ENCODE peak calls at places on chromosomes 6 and 20, in nine cellular contexts. One of them, this sample, is unnamed.
A peak's percentile ranks its signal among the peaks of the same experiment; 100 is the strongest.

GRCh38 chr6:26597821-26598220 is 1.1 kb downstream of the ABT1 start:
- DNase-seq in adrenal gland: no peak
- DNase-seq in A549: no peak
- DNase-seq in uterus: no peak
- DNase-seq in vagina: no peak
- DNase-seq in stomach: no peak
- DNase-seq in IMR-90: no peak
- DNase-seq in GM12878: no peak
- DNase-seq in GM12891: no peak
- DNase-seq in this sample: no peak

GRCh38 chr20:11267762-11268335 is 594.0 kb upstream of the JAG1 start:
- DNase-seq in adrenal gland: no peak
- DNase-seq in A549: no peak
- DNase-seq in uterus: no peak
- DNase-seq in vagina: no peak
- DNase-seq in stomach: no peak
- DNase-seq in IMR-90: no peak
- DNase-seq in GM12878: no peak
- DNase-seq in GM12891: no peak
- DNase-seq in this sample: no peak

GRCh38 chr6:137323860-137324259 is 104.7 kb upstream of the IFNGR1 start:
- DNase-seq in adrenal gland: no peak
- DNase-seq in A549: no peak
- DNase-seq in uterus: no peak
- DNase-seq in vagina: no peak
- DNase-seq in stomach: no peak
- DNase-seq in IMR-90: no peak
- DNase-seq in GM12878: no peak
- DNase-seq in GM12891: no peak
- DNase-seq in this sample: no peak

GRCh38 chr6:35297541-35298481 is at the start of gene DEF6:
- DNase-seq in adrenal gland: peak; percentile 58
- DNase-seq in A549: no peak
- DNase-seq in uterus: peak; percentile 68
- DNase-seq in vagina: no peak
- DNase-seq in stomach: peak; percentile 92
- DNase-seq in IMR-90: peak; percentile 82
- DNase-seq in GM12878: peak; percentile 72
- DNase-seq in GM12891: peak; percentile 90
- DNase-seq in this sample: peak; percentile 84

GRCh38 chr6:53641348-53641747 is 24.2 kb downstream of the KLHL31 start:
- DNase-seq in adrenal gland: no peak
- DNase-seq in A549: no peak
- DNase-seq in uterus: no peak
- DNase-seq in vagina: no peak
- DNase-seq in stomach: no peak
- DNase-seq in IMR-90: no peak
- DNase-seq in GM12878: no peak
- DNase-seq in GM12891: no peak
- DNase-seq in this sample: no peak

GRCh38 chr6:56408976-56409375 is 161.6 kb upstream of the COL21A1 start:
- DNase-seq in adrenal gland: no peak
- DNase-seq in A549: no peak
- DNase-seq in uterus: no peak
- DNase-seq in vagina: no peak
- DNase-seq in stomach: no peak
- DNase-seq in IMR-90: no peak
- DNase-seq in GM12878: no peak
- DNase-seq in GM12891: no peak
- DNase-seq in this sample: no peak

GRCh38 chr6:143694560-143694959 is 16.8 kb downstream of the PHACTR2 start:
- DNase-seq in adrenal gland: no peak
- DNase-seq in A549: no peak
- DNase-seq in uterus: no peak
- DNase-seq in vagina: no peak
- DNase-seq in stomach: no peak
- DNase-seq in IMR-90: peak; percentile 45
- DNase-seq in GM12878: no peak
- DNase-seq in GM12891: no peak
- DNase-seq in this sample: no peak

GRCh38 chr20:13205402-13205801 is 15.7 kb upstream of the ISM1 start:
- DNase-seq in adrenal gland: no peak
- DNase-seq in A549: no peak
- DNase-seq in uterus: no peak
- DNase-seq in vagina: no peak
- DNase-seq in stomach: no peak
- DNase-seq in IMR-90: no peak
- DNase-seq in GM12878: no peak
- DNase-seq in GM12891: no peak
- DNase-seq in this sample: no peak

GRCh38 chr6:36627801-36628246 is 33.7 kb downstream of the SRSF3 start:
- DNase-seq in adrenal gland: peak; percentile 87
- DNase-seq in A549: no peak
- DNase-seq in uterus: peak; percentile 84
- DNase-seq in vagina: no peak
- DNase-seq in stomach: peak; percentile 80
- DNase-seq in IMR-90: peak; percentile 91
- DNase-seq in GM12878: no peak
- DNase-seq in GM12891: no peak
- DNase-seq in this sample: peak; percentile 71

GRCh38 chr6:145070791-145071190 is 664.5 kb downstream of the EPM2A start:
- DNase-seq in adrenal gland: no peak
- DNase-seq in A549: no peak
- DNase-seq in uterus: no peak
- DNase-seq in vagina: no peak
- DNase-seq in stomach: no peak
- DNase-seq in IMR-90: peak; percentile 83
- DNase-seq in GM12878: no peak
- DNase-seq in GM12891: no peak
- DNase-seq in this sample: no peak

GRCh38 chr20:50456452-50457324 is 53.5 kb upstream of the PTPN1 start:
- DNase-seq in adrenal gland: no peak
- DNase-seq in A549: no peak
- DNase-seq in uterus: no peak
- DNase-seq in vagina: no peak
- DNase-seq in stomach: no peak
- DNase-seq in IMR-90: no peak
- DNase-seq in GM12878: no peak
- DNase-seq in GM12891: no peak
- DNase-seq in this sample: no peak

GRCh38 chr20:2871111-2871465 is 2.2 kb upstream of the PTPRA start:
- DNase-seq in adrenal gland: no peak
- DNase-seq in A549: no peak
- DNase-seq in uterus: no peak
- DNase-seq in vagina: no peak
- DNase-seq in stomach: no peak
- DNase-seq in IMR-90: peak; percentile 16
- DNase-seq in GM12878: no peak
- DNase-seq in GM12891: no peak
- DNase-seq in this sample: no peak

GRCh38 chr6:145789443-145789842 is 25.2 kb downstream of the FBXO30 start:
- DNase-seq in adrenal gland: no peak
- DNase-seq in A549: no peak
- DNase-seq in uterus: no peak
- DNase-seq in vagina: no peak
- DNase-seq in stomach: no peak
- DNase-seq in IMR-90: peak; percentile 41
- DNase-seq in GM12878: no peak
- DNase-seq in GM12891: no peak
- DNase-seq in this sample: no peak

DNA sequence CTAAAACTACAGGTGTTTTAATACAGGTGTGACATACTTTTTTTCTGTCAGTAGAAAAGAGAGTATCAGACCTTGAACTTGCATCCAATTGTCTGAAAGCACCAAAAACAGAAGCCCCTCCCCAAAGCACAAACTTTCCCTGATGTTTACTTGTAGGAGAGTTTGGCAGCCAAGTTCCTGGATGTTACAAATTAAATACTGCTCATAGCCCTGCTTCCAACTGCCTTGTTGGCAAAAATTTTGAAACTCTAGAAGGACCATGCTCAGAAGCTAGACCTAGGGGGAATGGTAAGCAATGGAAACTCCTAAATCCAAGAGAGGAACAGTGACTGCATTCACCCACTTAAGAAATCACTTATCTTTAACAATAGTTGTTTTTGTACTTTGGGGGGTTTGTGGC is 17.0 kb upstream of the ARG1 start:
- DNase-seq in adrenal gland: no peak
- DNase-seq in A549: no peak
- DNase-seq in uterus: no peak
- DNase-seq in vagina: no peak
- DNase-seq in stomach: no peak
- DNase-seq in IMR-90: no peak
- DNase-seq in GM12878: no peak
- DNase-seq in GM12891: no peak
- DNase-seq in this sample: no peak
- TF ChIP-seq POLR2A in adrenal gland: no peak
- TF ChIP-seq POLR2A in A549: no peak
- TF ChIP-seq POLR2A in uterus: no peak
- TF ChIP-seq POLR2A in vagina: no peak
- TF ChIP-seq POLR2A in stomach: no peak
- TF ChIP-seq POLR2A in IMR-90: no peak
- TF ChIP-seq POLR2A in GM12878: no peak
- TF ChIP-seq POLR2A in GM12891: no peak
- TF ChIP-seq POLR2A in this sample: no peak

DNA sequence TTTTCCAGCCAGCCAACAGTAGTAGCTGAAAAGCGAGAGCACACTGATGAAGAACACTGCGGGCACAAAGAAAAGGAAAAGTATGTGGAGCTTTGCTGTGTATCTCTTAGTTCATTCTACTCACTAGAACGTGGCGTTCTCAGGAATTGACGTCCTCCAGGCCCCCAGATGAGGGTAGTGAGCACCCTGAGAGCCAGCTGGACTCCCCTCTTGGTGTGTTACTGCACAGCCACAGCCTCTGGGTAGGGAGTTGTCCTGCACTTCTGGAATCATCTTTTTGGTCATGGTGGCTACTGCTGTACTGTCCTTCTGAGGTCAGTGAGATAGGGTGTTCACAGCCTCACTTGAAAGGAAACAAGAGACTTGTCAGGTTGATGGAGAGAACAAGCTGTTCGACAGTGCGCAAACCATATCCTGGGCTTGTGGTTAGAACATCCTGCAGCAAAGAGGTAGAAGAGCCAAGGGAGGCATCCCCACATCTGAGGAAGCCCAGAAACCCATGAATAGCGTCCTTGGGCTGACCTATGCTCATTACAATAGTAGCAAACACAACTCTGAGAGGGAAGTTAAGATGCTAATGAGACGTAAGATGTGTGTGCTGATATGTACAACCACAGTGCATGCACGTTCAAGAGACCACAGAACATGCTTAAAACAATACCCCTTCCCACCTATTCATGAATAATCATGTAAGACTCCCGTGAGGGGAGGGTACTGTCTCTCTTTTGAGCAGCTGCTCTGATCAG is 14.6 kb upstream of the HLA-F start:
- DNase-seq in adrenal gland: no peak
- DNase-seq in A549: no peak
- DNase-seq in uterus: no peak
- DNase-seq in vagina: no peak
- DNase-seq in stomach: peak; percentile 34
- DNase-seq in IMR-90: no peak
- DNase-seq in GM12878: peak; percentile 43
- DNase-seq in GM12891: no peak
- DNase-seq in this sample: no peak
- TF ChIP-seq POLR2A in adrenal gland: no peak
- TF ChIP-seq POLR2A in A549: no peak
- TF ChIP-seq POLR2A in uterus: no peak
- TF ChIP-seq POLR2A in vagina: no peak
- TF ChIP-seq POLR2A in stomach: no peak
- TF ChIP-seq POLR2A in IMR-90: no peak
- TF ChIP-seq POLR2A in GM12878: no peak
- TF ChIP-seq POLR2A in GM12891: no peak
- TF ChIP-seq POLR2A in this sample: no peak

GRCh38 chr20:56392282-56393132 is at the start of gene CSTF1:
- DNase-seq in adrenal gland: peak; percentile 100
- DNase-seq in A549: peak; percentile 100
- DNase-seq in uterus: peak; percentile 99
- DNase-seq in vagina: peak; percentile 99
- DNase-seq in stomach: peak; percentile 99
- DNase-seq in IMR-90: peak; percentile 100
- DNase-seq in GM12878: peak; percentile 97
- DNase-seq in GM12891: peak; percentile 97
- DNase-seq in this sample: peak; percentile 99

GRCh38 chr20:56393133-56393472 is 658 bp downstream of the CSTF1 start:
- DNase-seq in adrenal gland: no peak
- DNase-seq in A549: no peak
- DNase-seq in uterus: no peak
- DNase-seq in vagina: no peak
- DNase-seq in stomach: no peak
- DNase-seq in IMR-90: no peak
- DNase-seq in GM12878: no peak
- DNase-seq in GM12891: no peak
- DNase-seq in this sample: no peak

GRCh38 chr20:56393653-56394052 is 1.2 kb downstream of the CSTF1 start:
- DNase-seq in adrenal gland: no peak
- DNase-seq in A549: no peak
- DNase-seq in uterus: no peak
- DNase-seq in vagina: no peak
- DNase-seq in stomach: no peak
- DNase-seq in IMR-90: no peak
- DNase-seq in GM12878: no peak
- DNase-seq in GM12891: no peak
- DNase-seq in this sample: no peak

GRCh38 chr20:56391037-56391436 is 978 bp downstream of the AURKA start:
- DNase-seq in adrenal gland: no peak
- DNase-seq in A549: no peak
- DNase-seq in uterus: no peak
- DNase-seq in vagina: no peak
- DNase-seq in stomach: no peak
- DNase-seq in IMR-90: no peak
- DNase-seq in GM12878: no peak
- DNase-seq in GM12891: no peak
- DNase-seq in this sample: no peak

GRCh38 chr20:56391596-56392281 is at the start of gene AURKA:
- DNase-seq in adrenal gland: no peak
- DNase-seq in A549: no peak
- DNase-seq in uterus: no peak
- DNase-seq in vagina: peak; percentile 96
- DNase-seq in stomach: no peak
- DNase-seq in IMR-90: no peak
- DNase-seq in GM12878: no peak
- DNase-seq in GM12891: no peak
- DNase-seq in this sample: no peak
- TF ChIP-seq POLR2A in adrenal gland: peak; percentile 45
- TF ChIP-seq POLR2A in A549: no peak
- TF ChIP-seq POLR2A in uterus: no peak
- TF ChIP-seq POLR2A in vagina: no peak
- TF ChIP-seq POLR2A in stomach: no peak
- TF ChIP-seq POLR2A in IMR-90: peak; percentile 96
- TF ChIP-seq POLR2A in GM12878: peak; percentile 72
- TF ChIP-seq POLR2A in GM12891: peak; percentile 22
- TF ChIP-seq POLR2A in this sample: no peak

DNA sequence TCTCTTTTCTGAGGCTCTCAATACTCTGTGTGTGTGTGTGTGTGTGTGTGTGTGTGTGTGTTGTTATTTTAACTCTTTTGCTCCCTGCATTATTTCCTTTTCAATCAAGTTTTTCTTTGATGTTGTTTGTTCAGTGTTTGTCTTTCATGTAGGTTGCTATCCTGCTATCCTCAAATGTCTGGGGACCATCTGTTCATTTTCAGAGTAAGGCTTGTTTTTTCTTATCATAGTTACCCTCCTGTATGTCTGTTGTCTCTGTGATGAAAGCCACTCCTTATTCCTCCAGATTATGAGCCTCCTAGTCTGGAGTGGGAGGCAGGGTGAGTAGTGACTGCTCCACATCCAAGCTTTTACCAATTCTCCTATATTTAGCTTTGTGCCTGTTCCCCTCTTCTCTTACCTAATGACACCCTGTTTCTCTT is 9.2 kb downstream of the ENPP3 start:
- DNase-seq in adrenal gland: no peak
- DNase-seq in A549: no peak
- DNase-seq in uterus: no peak
- DNase-seq in vagina: no peak
- DNase-seq in stomach: no peak
- DNase-seq in IMR-90: no peak
- DNase-seq in GM12878: no peak
- DNase-seq in GM12891: no peak
- DNase-seq in this sample: no peak
- TF ChIP-seq POLR2A in adrenal gland: no peak
- TF ChIP-seq POLR2A in A549: no peak
- TF ChIP-seq POLR2A in uterus: no peak
- TF ChIP-seq POLR2A in vagina: no peak
- TF ChIP-seq POLR2A in stomach: no peak
- TF ChIP-seq POLR2A in IMR-90: no peak
- TF ChIP-seq POLR2A in GM12878: no peak
- TF ChIP-seq POLR2A in GM12891: no peak
- TF ChIP-seq POLR2A in this sample: no peak